ENCODE peak calls at places on chromosomes 1 and 21, in five cellular contexts. J is sigmoid colon, L is uterus, C is breast epithelium, I is suprapubic skin. K is an unnamed sample.

GRCh38 chr1:17596651-17597509 is 57.4 kb downstream of the ARHGEF10L start:
- DNase-seq in J (no peak), I (no peak), C (no peak), L (no peak), K (no peak)

GRCh38 chr1:234734412-234734835 is 124.4 kb upstream of the IRF2BP2 start:
- DNase-seq in I (peak; percentile 59), L (no peak), C (no peak), J (peak; percentile 57), K (no peak)

GRCh38 chr1:238642231-238642630 is 744.1 kb upstream of the CHRM3 start:
- DNase-seq in J (no peak), I (no peak), L (no peak), C (no peak), K (no peak)

GRCh38 chr1:168610111-168610510 is 33.7 kb downstream of the XCL1 start:
- DNase-seq in I (no peak), J (no peak), C (no peak), L (no peak), K (no peak)

GRCh38 chr21:36347962-36348328 is 27.9 kb downstream of the MORC3 start:
- DNase-seq in J (no peak), L (no peak), C (no peak), I (no peak), K (no peak)

GRCh38 chr21:44519346-44520325 is 20.4 kb downstream of the KRTAP10-1 start:
- DNase-seq in J (no peak), C (no peak), L (no peak), I (peak; percentile 35), K (no peak)

GRCh38 chr1:29878501-29878900 is 642.2 kb downstream of the PTPRU start:
- DNase-seq in L (no peak), I (no peak), J (no peak), C (no peak), K (no peak)

GRCh38 chr1:25800538-25801377 is 765 bp downstream of the SELENON start:
- DNase-seq in C (no peak), J (no peak), L (no peak), I (no peak), K (no peak)

GRCh38 chr21:33858672-33859372 is 56.8 kb downstream of the ATP5PO start:
- DNase-seq in I (no peak), L (no peak), J (peak; percentile 46), C (no peak), K (no peak)

GRCh38 chr21:37742532-37742931 is 173.7 kb downstream of the KCNJ6 start:
- DNase-seq in J (no peak), C (no peak), L (no peak), I (no peak), K (no peak)

GRCh38 chr1:85361106-85361505 is 84.7 kb upstream of the BCL10 start:
- DNase-seq in I (no peak), L (peak; percentile 15), C (no peak), J (no peak), K (no peak)

GRCh38 chr1:13730751-13731482 is 30.9 kb downstream of the PRDM2 start:
- DNase-seq in C (peak; percentile 43), I (no peak), J (no peak), L (no peak), K (peak; percentile 87)

GRCh38 chr1:13730301-13730700 is 30.3 kb downstream of the PRDM2 start:
- DNase-seq in L (no peak), C (no peak), I (no peak), J (no peak), K (no peak)

GRCh38 chr1:13728104-13728503 is 28.1 kb downstream of the PRDM2 start:
- DNase-seq in I (no peak), C (no peak), L (no peak), J (no peak), K (no peak)

GRCh38 chr1:13723810-13724209 is 23.8 kb downstream of the PRDM2 start:
- DNase-seq in I (no peak), J (no peak), L (no peak), C (no peak), K (no peak)

GRCh38 chr1:13725714-13726175 is 25.8 kb downstream of the PRDM2 start:
- DNase-seq in L (no peak), J (no peak), C (peak; percentile 53), I (no peak), K (no peak)
- TF ChIP-seq CTCF in L (no peak), J (peak; percentile 44), C (peak; percentile 44), I (peak; percentile 49), K (no peak)

DNA sequence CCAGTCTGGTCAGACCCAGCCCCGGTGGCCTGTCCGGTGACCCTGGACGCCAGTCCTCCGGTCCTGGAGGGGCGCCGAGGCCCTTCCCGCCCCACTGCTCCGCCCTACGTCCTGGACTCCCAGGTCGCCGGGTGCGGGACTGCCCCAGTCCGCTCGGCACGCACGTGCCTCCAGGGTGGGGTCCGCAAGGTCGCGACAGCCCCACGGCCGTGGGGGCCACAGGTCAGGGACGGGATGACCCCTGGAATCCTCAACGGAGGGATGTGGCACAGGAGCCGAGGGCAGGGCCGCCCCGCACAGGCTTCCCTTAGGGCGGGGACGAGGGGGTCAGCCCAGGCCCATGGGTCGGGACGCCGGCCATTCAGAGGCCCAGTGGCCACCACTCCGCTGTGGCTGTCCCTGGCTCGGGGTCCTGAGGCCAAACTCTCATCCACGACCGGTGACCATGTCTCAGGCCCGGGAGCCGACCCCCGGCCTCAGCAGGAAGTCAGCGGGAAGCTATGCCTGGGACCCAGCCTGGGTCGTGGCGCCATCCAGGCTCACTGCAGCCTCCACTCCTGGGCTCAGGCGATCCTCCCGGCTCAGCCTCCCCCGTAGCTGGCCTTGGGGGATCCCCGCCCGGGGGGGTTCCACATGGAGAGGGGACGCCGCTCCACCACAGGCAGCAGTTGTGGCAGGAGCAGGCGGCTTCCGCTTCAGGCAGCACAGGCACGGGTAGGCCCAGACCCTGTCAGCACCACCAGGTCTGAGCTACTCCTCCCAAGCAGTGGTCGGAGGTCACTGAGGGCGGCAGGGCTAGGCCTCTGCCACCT is 599 bp upstream of the TMEM240 start:
- DNase-seq in J (no peak), L (no peak), C (no peak), I (no peak), K (no peak)
- H3K4me3 ChIP-seq in J (peak overlapping the region; percentile 63), L (peak overlapping the region; percentile 68), C (peak overlapping the region; percentile 55), I (peak overlapping the region; percentile 66), K (no peak overlapping the region)

GRCh38 chr21:42234026-42234425 is 15.1 kb downstream of the ABCG1 start:
- DNase-seq in J (no peak), L (no peak), I (no peak), C (no peak), K (no peak)

GRCh38 chr21:42235593-42235992 is 16.7 kb downstream of the ABCG1 start:
- DNase-seq in J (no peak), L (no peak), C (no peak), I (no peak), K (no peak)

GRCh38 chr21:42236014-42236413 is 17.1 kb downstream of the ABCG1 start:
- DNase-seq in C (no peak), I (no peak), L (no peak), J (no peak), K (no peak)

GRCh38 chr21:42233067-42233981 is 14.4 kb downstream of the ABCG1 start:
- DNase-seq in L (peak; percentile 70), J (peak; percentile 98), C (peak; percentile 71), I (peak; percentile 93), K (peak; percentile 97)

DNA sequence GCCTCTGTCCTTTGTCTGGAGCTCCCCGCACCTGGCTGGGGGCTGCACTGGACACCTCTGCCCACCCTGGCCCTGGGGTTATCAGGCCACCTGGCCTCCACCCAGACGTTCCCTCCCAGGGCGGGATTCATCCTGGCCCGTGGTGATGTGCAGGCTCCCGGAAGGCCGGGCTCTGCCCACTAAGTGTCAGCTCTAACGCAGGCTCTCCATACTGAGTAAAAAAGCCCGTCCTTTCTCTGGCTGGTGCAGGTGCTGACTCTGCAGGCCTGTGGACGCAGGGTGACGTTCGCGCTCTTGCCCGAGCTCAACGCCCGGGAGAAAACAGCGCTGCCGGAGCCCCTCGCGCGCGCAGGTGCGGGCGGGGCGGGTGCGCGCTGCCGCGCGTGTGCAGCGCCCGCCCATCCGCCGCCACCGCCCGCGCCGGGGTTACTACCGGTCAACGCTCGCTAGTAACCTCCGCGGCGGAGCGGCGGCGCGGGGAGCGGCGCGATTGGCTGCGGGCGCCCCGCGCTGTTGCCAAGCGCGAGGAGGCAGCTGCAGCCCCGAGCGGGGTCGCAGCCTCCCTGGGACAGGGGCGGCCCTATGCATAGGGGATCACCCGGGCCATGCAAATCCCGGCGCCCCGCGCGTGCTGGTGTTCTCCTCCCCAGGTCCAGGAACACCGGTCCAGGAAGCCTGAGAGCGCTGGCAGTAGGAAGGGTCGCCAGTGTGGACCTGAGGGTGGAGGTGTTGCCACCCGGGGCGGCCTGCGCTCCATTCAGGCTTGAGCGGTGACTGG is 15.7 kb downstream of the ABCG1 start:
- DNase-seq in L (peak; percentile 55), J (peak; percentile 88), C (peak; percentile 42), I (peak; percentile 80), K (no peak)
- TF ChIP-seq POLR2A in L (peak; percentile 32), J (no peak), C (no peak), I (peak; percentile 29), K (no peak)

GRCh38 chr1:35046730-35047129 is 15.0 kb upstream of the ZMYM6 start:
- DNase-seq in C (peak; percentile 54), I (no peak), J (no peak), L (no peak), K (no peak)
- TF ChIP-seq CTCF in C (no peak), I (no peak), J (no peak), L (no peak), K (no peak)

DNA sequence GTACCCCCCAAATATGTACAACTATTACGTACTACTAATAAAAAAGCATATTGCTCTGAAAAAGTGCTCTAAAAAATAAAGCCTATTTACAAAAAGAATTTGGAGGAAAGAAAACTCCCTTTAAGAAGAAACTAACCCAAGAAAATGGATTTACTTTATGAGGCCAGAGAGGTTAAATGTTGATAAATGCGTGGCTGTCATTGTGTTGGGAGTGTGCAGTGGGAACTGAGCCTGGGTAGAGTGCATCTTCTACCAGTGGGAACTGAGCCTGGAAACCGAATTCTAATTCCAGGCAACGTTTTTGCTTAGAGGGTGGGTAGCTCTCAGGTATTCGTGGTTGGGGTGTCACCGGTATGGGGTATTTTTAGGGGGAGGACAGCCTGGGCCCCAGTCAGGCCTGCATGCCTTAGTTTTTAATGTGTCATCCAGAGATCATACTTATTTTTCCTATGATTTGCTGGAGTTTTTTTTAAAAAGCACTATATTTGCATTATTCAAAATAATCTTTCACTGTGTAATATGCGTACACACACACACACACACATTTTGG is 24.1 kb upstream of the RNF187 start:
- DNase-seq in J (peak; percentile 10), L (no peak), I (no peak), C (no peak), K (no peak)
- H3K4me3 ChIP-seq in J (no peak overlapping the region), L (no peak overlapping the region), I (no peak overlapping the region), C (no peak overlapping the region), K (no peak overlapping the region)

DNA sequence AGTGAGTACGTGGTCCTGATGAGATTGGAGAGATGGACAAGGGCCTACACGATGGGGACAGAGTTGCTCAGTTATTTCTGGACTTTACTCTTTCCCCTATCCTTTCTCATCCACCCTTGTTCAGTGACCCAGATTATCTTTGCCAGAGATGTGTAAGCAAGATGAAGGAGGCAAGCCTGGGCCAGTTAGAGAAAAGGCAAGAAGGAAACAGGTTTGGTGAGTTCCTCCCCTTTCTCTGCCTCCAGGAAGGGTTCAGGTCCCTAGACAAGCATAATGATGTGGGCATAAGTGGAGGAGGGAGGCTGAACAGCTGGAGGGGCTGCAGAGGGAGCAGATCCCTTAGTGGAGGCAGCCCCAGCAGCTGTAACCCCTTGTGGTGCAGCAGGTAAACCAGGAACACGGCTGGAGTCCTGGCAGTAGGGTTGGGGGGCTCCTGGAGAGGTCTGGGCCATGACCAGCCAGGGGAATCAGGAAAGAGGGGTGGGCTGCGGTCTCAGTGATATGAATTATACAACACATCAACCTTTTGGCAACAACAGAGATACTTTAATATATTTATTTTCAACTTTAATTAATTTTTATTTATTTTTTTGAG is 9.2 kb upstream of the CDC42 start:
- DNase-seq in C (peak; percentile 72), I (peak; percentile 43), J (no peak), L (no peak), K (no peak)
- TF ChIP-seq POLR2A in C (no peak), I (no peak), J (no peak), L (no peak), K (no peak)

GRCh38 chr1:147647796-147648633 is 22.3 kb downstream of the ACP6 start:
- DNase-seq in L (no peak), C (no peak), I (no peak), J (no peak), K (no peak)
- TF ChIP-seq CTCF in L (no peak), C (no peak), I (no peak), J (no peak), K (no peak)